ENCODE peak calls at places on chromosomes 12 and 14, in four cellular contexts. One of them, this sample, is unnamed.
A peak's percentile ranks its signal among the peaks of the same experiment; 100 is the strongest.

GRCh38 chr12:275784-276183 is 13.1 kb upstream of the SLC6A13 start:
- DNase-seq in A549: no peak
- DNase-seq in CD8-positive, alpha-beta T cell: no peak
- DNase-seq in GM23248: no peak
- DNase-seq in this sample: no peak

GRCh38 chr12:119239040-119239439 is 60.3 kb downstream of the HSPB8 start:
- DNase-seq in CD8-positive, alpha-beta T cell: no peak
- DNase-seq in GM23248: no peak
- DNase-seq in A549: no peak
- DNase-seq in this sample: no peak

GRCh38 chr14:101122114-101122854 is 218.8 kb upstream of the RTL1 start:
- DNase-seq in CD8-positive, alpha-beta T cell: no peak
- DNase-seq in GM23248: no peak
- DNase-seq in A549: no peak
- DNase-seq in this sample: no peak

GRCh38 chr12:102950950-102951490 is 6.5 kb upstream of the ASCL1 start:
- DNase-seq in A549: no peak
- DNase-seq in CD8-positive, alpha-beta T cell: no peak
- DNase-seq in GM23248: no peak
- DNase-seq in this sample: no peak

GRCh38 chr12:42704810-42705401 is 115.4 kb upstream of the PRICKLE1 start:
- DNase-seq in A549: no peak
- DNase-seq in GM23248: no peak
- DNase-seq in CD8-positive, alpha-beta T cell: no peak
- DNase-seq in this sample: no peak

GRCh38 chr14:61545716-61546455 is 149.4 kb upstream of the HIF1A start:
- DNase-seq in CD8-positive, alpha-beta T cell: no peak
- DNase-seq in A549: no peak
- DNase-seq in GM23248: no peak
- DNase-seq in this sample: no peak

GRCh38 chr14:88242426-88242825 is 80.6 kb downstream of the KCNK10 start:
- DNase-seq in A549: no peak
- DNase-seq in CD8-positive, alpha-beta T cell: no peak
- DNase-seq in GM23248: no peak
- DNase-seq in this sample: no peak

GRCh38 chr14:81219821-81220487 is 805 bp downstream of the GTF2A1 start:
- DNase-seq in A549: no peak
- DNase-seq in CD8-positive, alpha-beta T cell: peak; percentile 25
- DNase-seq in GM23248: peak; percentile 71
- DNase-seq in this sample: peak; percentile 67

DNA sequence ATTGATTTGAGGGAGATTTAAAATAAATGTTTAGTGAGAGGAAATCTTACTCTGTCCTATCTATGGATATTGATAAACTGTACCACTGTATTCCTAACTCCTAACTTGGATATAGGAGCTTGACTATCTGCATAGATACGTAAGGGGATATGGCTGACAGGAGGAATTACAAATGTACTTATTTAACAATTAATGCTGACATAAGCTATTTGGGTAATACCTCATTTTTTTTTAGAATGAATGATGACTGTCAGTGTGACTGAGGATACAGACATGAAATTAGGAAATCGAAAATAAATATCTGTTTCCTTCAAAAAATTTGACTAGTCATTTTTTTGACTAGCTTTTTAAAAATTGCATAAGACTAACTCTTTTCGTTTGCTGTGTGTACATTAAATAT is 74.9 kb downstream of the PDE3A start:
- DNase-seq in GM23248: no peak
- DNase-seq in CD8-positive, alpha-beta T cell: no peak
- DNase-seq in A549: no peak
- DNase-seq in this sample: no peak
- H3K4me1 ChIP-seq in GM23248: no peaks in the 10 kb centered on the region
- H3K4me1 ChIP-seq in CD8-positive, alpha-beta T cell: no peaks in the 10 kb centered on the region
- H3K4me1 ChIP-seq in A549: peaks cover 5% of the 10 kb centered on the region
- H3K4me1 ChIP-seq in this sample: no peaks in the 10 kb centered on the region

GRCh38 chr12:122884860-122885259 is 11.1 kb downstream of the VPS37B start:
- DNase-seq in CD8-positive, alpha-beta T cell: no peak
- DNase-seq in A549: no peak
- DNase-seq in GM23248: peak; percentile 51
- DNase-seq in this sample: no peak
- H3K4me1 ChIP-seq in CD8-positive, alpha-beta T cell: peaks cover 75% of the 10 kb centered on the region
- H3K4me1 ChIP-seq in A549: peaks cover 47% of the 10 kb centered on the region
- H3K4me1 ChIP-seq in GM23248: peaks cover 42% of the 10 kb centered on the region
- H3K4me1 ChIP-seq in this sample: peaks cover 68% of the 10 kb centered on the region

GRCh38 chr12:51923506-51924365 is 16.4 kb downstream of the ACVRL1 start:
- DNase-seq in A549: peak; percentile 49
- DNase-seq in CD8-positive, alpha-beta T cell: peak; percentile 49
- DNase-seq in GM23248: peak; percentile 74
- DNase-seq in this sample: peak; percentile 29

GRCh38 chr12:51922762-51923505 is 15.6 kb downstream of the ACVRL1 start:
- DNase-seq in A549: no peak
- DNase-seq in CD8-positive, alpha-beta T cell: no peak
- DNase-seq in GM23248: peak; percentile 80
- DNase-seq in this sample: peak; percentile 25

GRCh38 chr12:51922146-51922545 is 14.8 kb downstream of the ACVRL1 start:
- DNase-seq in A549: no peak
- DNase-seq in CD8-positive, alpha-beta T cell: no peak
- DNase-seq in GM23248: no peak
- DNase-seq in this sample: no peak

GRCh38 chr12:51920046-51920445 is 12.7 kb downstream of the ACVRL1 start:
- DNase-seq in A549: no peak
- DNase-seq in GM23248: no peak
- DNase-seq in CD8-positive, alpha-beta T cell: no peak
- DNase-seq in this sample: no peak

GRCh38 chr12:51921017-51921725 is 13.9 kb downstream of the ACVRL1 start:
- DNase-seq in GM23248: no peak
- DNase-seq in A549: no peak
- DNase-seq in CD8-positive, alpha-beta T cell: no peak
- DNase-seq in this sample: no peak
- H3K4me1 ChIP-seq in GM23248: peaks cover 16% of the 10 kb centered on the region
- H3K4me1 ChIP-seq in A549: peaks cover 7% of the 10 kb centered on the region
- H3K4me1 ChIP-seq in CD8-positive, alpha-beta T cell: peaks cover 4% of the 10 kb centered on the region
- H3K4me1 ChIP-seq in this sample: peaks cover 18% of the 10 kb centered on the region

GRCh38 chr12:105462336-105462735 is 131.8 kb downstream of the C12orf75 start:
- DNase-seq in CD8-positive, alpha-beta T cell: no peak
- DNase-seq in A549: no peak
- DNase-seq in GM23248: no peak
- DNase-seq in this sample: no peak
- H3K4me1 ChIP-seq in CD8-positive, alpha-beta T cell: no peaks in the 10 kb centered on the region
- H3K4me1 ChIP-seq in A549: no peaks in the 10 kb centered on the region
- H3K4me1 ChIP-seq in GM23248: peaks cover 15% of the 10 kb centered on the region
- H3K4me1 ChIP-seq in this sample: no peaks in the 10 kb centered on the region

GRCh38 chr14:34466691-34467090 is 4.7 kb upstream of the SPTSSA start:
- DNase-seq in A549: no peak
- DNase-seq in GM23248: no peak
- DNase-seq in CD8-positive, alpha-beta T cell: no peak
- DNase-seq in this sample: no peak
- H3K4me1 ChIP-seq in A549: peaks cover 28% of the 10 kb centered on the region
- H3K4me1 ChIP-seq in GM23248: no peaks in the 10 kb centered on the region
- H3K4me1 ChIP-seq in CD8-positive, alpha-beta T cell: peaks cover 5% of the 10 kb centered on the region
- H3K4me1 ChIP-seq in this sample: peaks cover 11% of the 10 kb centered on the region

GRCh38 chr14:103341250-103342129 is 7.5 kb downstream of the EIF5 start:
- DNase-seq in GM23248: no peak
- DNase-seq in CD8-positive, alpha-beta T cell: no peak
- DNase-seq in A549: no peak
- DNase-seq in this sample: no peak
- H3K4me1 ChIP-seq in GM23248: peaks cover 4% of the 10 kb centered on the region
- H3K4me1 ChIP-seq in CD8-positive, alpha-beta T cell: peaks cover 7% of the 10 kb centered on the region
- H3K4me1 ChIP-seq in A549: peaks cover 14% of the 10 kb centered on the region
- H3K4me1 ChIP-seq in this sample: no peaks in the 10 kb centered on the region

GRCh38 chr12:116159593-116159992 is 117.9 kb downstream of the MED13L start:
- DNase-seq in CD8-positive, alpha-beta T cell: no peak
- DNase-seq in A549: no peak
- DNase-seq in GM23248: no peak
- DNase-seq in this sample: no peak
- H3K4me1 ChIP-seq in CD8-positive, alpha-beta T cell: peaks cover 15% of the 10 kb centered on the region
- H3K4me1 ChIP-seq in A549: peaks cover 54% of the 10 kb centered on the region
- H3K4me1 ChIP-seq in GM23248: peaks cover 46% of the 10 kb centered on the region
- H3K4me1 ChIP-seq in this sample: no peaks in the 10 kb centered on the region

This sample was measured in OCI-LY7.